ENCODE peak calls at places on chromosomes 2 and 18, in nine cellular contexts. B, Y, J, A, X, G, K, R and L are unnamed samples.

GRCh38 chr18:22703883-22704626 is 229.1 kb upstream of the RBBP8 start:
- DNase-seq in B (peak), Y (peak), J (peak), A (peak), X (no peak), G (no peak), K (no peak), R (peak), L (no peak)

GRCh38 chr2:60528366-60528765 is 25.1 kb downstream of the BCL11A start:
- DNase-seq in B (no peak), Y (no peak), J (no peak), A (no peak), X (no peak), G (no peak), K (no peak), R (no peak), L (no peak)

GRCh38 chr18:4653418-4653817 is 198.3 kb upstream of the DLGAP1 start:
- DNase-seq in B (no peak), Y (no peak), J (no peak), A (no peak), X (no peak), G (no peak), K (no peak), R (no peak), L (no peak)

GRCh38 chr18:55354795-55355194 is 233.2 kb downstream of the TCF4 start:
- DNase-seq in B (no peak), Y (no peak), J (no peak), A (no peak), X (no peak), G (no peak), K (no peak), R (no peak), L (no peak)

GRCh38 chr18:22417496-22418188 is at the start of gene CTAGE1:
- DNase-seq in B (no peak), Y (no peak), J (no peak), A (no peak), X (no peak), G (no peak), K (no peak), R (no peak), L (peak)

GRCh38 chr2:1492696-1493095 is 79.4 kb downstream of the TPO start:
- DNase-seq in B (no peak), Y (no peak), J (no peak), A (no peak), X (peak), G (no peak), K (peak), R (no peak), L (no peak)

GRCh38 chr2:98806266-98806697 is 75.3 kb upstream of the MGAT4A start:
- DNase-seq in B (peak), Y (no peak), J (no peak), A (peak), X (peak), G (no peak), K (peak), R (no peak), L (no peak)

GRCh38 chr2:46117379-46117778 is 179.8 kb upstream of the EPAS1 start:
- DNase-seq in B (no peak), Y (no peak), J (peak), A (peak), X (no peak), G (no peak), K (no peak), R (peak), L (no peak)

GRCh38 chr2:6773007-6773693 is 92.6 kb downstream of the CMPK2 start:
- DNase-seq in B (peak), Y (peak), J (peak), A (peak), X (peak), G (peak), K (peak), R (no peak), L (peak)

GRCh38 chr2:86768189-86768949 is 22.3 kb downstream of the CD8A start:
- DNase-seq in B (peak), Y (no peak), J (no peak), A (no peak), X (no peak), G (no peak), K (no peak), R (no peak), L (no peak)

GRCh38 chr2:79827881-79828280 is 315.0 kb downstream of the CTNNA2 start:
- DNase-seq in B (no peak), Y (no peak), J (no peak), A (no peak), X (no peak), G (no peak), K (no peak), R (no peak), L (no peak)

GRCh38 chr2:68993660-68994059 is 19.2 kb downstream of the GKN1 start:
- DNase-seq in B (no peak), Y (no peak), J (no peak), A (no peak), X (no peak), G (no peak), K (no peak), R (no peak), L (no peak)

GRCh38 chr2:120423167-120423943 is 77.4 kb downstream of the INHBB start:
- DNase-seq in B (no peak), Y (no peak), J (no peak), A (no peak), X (no peak), G (no peak), K (no peak), R (no peak), L (peak)

GRCh38 chr18:64409511-64409910 is 260.6 kb upstream of the LINC00305 start:
- DNase-seq in B (peak), Y (peak), J (no peak), A (no peak), X (no peak), G (no peak), K (no peak), R (no peak), L (no peak)

GRCh38 chr18:25599443-25599842 is 247.5 kb upstream of the ZNF521 start:
- DNase-seq in B (no peak), Y (no peak), J (no peak), A (no peak), X (no peak), G (no peak), K (no peak), R (no peak), L (no peak)

GRCh38 chr2:223611061-223611460 is 8.9 kb upstream of the SCG2 start:
- DNase-seq in B (no peak), Y (no peak), J (no peak), A (no peak), X (no peak), G (no peak), K (no peak), R (no peak), L (no peak)

GRCh38 chr18:41767960-41768359 is 187.1 kb upstream of the PIK3C3 start:
- DNase-seq in B (peak), Y (peak), J (no peak), A (peak), X (no peak), G (no peak), K (no peak), R (no peak), L (peak)

GRCh38 chr2:226151157-226151556 is 648.5 kb downstream of the IRS1 start:
- DNase-seq in B (no peak), Y (no peak), J (no peak), A (no peak), X (no peak), G (no peak), K (no peak), R (no peak), L (no peak)

GRCh38 chr2:241760301-241760771 is 16.3 kb upstream of the GAL3ST2 start:
- DNase-seq in B (no peak), Y (no peak), J (no peak), A (no peak), X (no peak), G (no peak), K (no peak), R (no peak), L (peak)

GRCh38 chr2:40488101-40488598 is 36.3 kb upstream of the SLC8A1 start:
- DNase-seq in B (no peak), Y (no peak), J (peak), A (peak), X (no peak), G (no peak), K (no peak), R (peak), L (no peak)

GRCh38 chr18:62925031-62925688 is 209.8 kb downstream of the PHLPP1 start:
- DNase-seq in B (no peak), Y (no peak), J (no peak), A (peak), X (no peak), G (no peak), K (no peak), R (no peak), L (no peak)

GRCh38 chr2:10810175-10811161 is 2.1 kb downstream of the PDIA6 start:
- DNase-seq in B (peak), Y (peak), J (no peak), A (peak), X (no peak), G (no peak), K (peak), R (no peak), L (peak)

GRCh38 chr18:47730795-47731194 is 199.7 kb downstream of the SMAD2 start:
- DNase-seq in B (no peak), Y (no peak), J (no peak), A (no peak), X (no peak), G (no peak), K (peak), R (no peak), L (no peak)

GRCh38 chr2:162232611-162233115 is 10.6 kb downstream of the FAP start:
- DNase-seq in B (no peak), Y (no peak), J (no peak), A (no peak), X (no peak), G (no peak), K (no peak), R (no peak), L (no peak)

GRCh38 chr2:62743506-62743905 is 38.0 kb downstream of the EHBP1 start:
- DNase-seq in B (no peak), Y (no peak), J (no peak), A (no peak), X (no peak), G (no peak), K (no peak), R (no peak), L (no peak)

GRCh38 chr2:30235008-30235655 is 3.8 kb downstream of the LBH start:
- DNase-seq in B (no peak), Y (no peak), J (no peak), A (no peak), X (no peak), G (no peak), K (peak), R (no peak), L (peak)

GRCh38 chr18:62101236-62101635 is 85.6 kb downstream of the PIGN start:
- DNase-seq in B (no peak), Y (no peak), J (no peak), A (no peak), X (no peak), G (no peak), K (no peak), R (no peak), L (no peak)

GRCh38 chr18:76975577-76976110 is 153.3 kb downstream of the ZNF236 start:
- DNase-seq in B (no peak), Y (no peak), J (no peak), A (no peak), X (peak), G (no peak), K (no peak), R (no peak), L (no peak)

GRCh38 chr2:133641497-133641896 is 73.2 kb upstream of the NCKAP5 start:
- DNase-seq in B (no peak), Y (no peak), J (no peak), A (peak), X (no peak), G (no peak), K (no peak), R (no peak), L (peak)

GRCh38 chr2:74374509-74375205 is 5.5 kb downstream of the DCTN1 start:
- DNase-seq in B (peak), Y (no peak), J (no peak), A (peak), X (no peak), G (peak), K (peak), R (peak), L (peak)

GRCh38 chr18:29651121-29651675 is 1391.3 kb downstream of the DSC3 start:
- DNase-seq in B (no peak), Y (no peak), J (no peak), A (peak), X (no peak), G (no peak), K (no peak), R (no peak), L (no peak)

GRCh38 chr2:11771971-11772615 is 25.7 kb downstream of the LPIN1 start:
- DNase-seq in B (no peak), Y (no peak), J (no peak), A (no peak), X (no peak), G (no peak), K (no peak), R (no peak), L (no peak)

GRCh38 chr2:181673178-181673577 is 7.1 kb downstream of the NEUROD1 start:
- DNase-seq in B (no peak), Y (no peak), J (no peak), A (no peak), X (no peak), G (no peak), K (no peak), R (no peak), L (no peak)

GRCh38 chr2:191688934-191689695 is 11.2 kb downstream of the NABP1 start:
- DNase-seq in B (no peak), Y (no peak), J (peak), A (peak), X (no peak), G (no peak), K (no peak), R (no peak), L (no peak)

DNA sequence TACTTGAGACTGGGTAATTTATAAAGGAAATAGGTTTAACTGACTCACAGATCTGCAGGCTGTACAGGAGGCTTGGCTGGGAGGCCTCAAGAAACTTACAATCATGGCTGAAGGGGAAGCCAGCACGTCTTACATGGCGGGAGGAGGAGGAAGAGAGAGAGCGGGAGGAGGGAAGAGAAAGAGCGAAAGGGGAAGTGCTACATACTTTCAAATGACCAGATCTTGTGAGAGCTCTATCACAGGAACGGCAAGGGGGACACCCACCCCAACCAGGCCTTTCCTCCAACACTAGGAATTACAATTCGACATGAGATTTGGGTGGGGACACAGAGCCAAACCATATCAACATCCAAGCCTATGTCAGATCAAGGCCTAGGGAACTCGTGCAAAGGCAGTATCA is 24.2 kb downstream of the MYL12B start:
- DNase-seq in B (no peak), Y (no peak), J (no peak), A (no peak), X (no peak), G (no peak), K (no peak), R (no peak), L (no peak)
- TF ChIP-seq CTCF in B (no peak), Y (no peak), J (no peak), A (no peak), X (no peak), G (no peak), K (no peak), R (no peak), L (no peak)

DNA sequence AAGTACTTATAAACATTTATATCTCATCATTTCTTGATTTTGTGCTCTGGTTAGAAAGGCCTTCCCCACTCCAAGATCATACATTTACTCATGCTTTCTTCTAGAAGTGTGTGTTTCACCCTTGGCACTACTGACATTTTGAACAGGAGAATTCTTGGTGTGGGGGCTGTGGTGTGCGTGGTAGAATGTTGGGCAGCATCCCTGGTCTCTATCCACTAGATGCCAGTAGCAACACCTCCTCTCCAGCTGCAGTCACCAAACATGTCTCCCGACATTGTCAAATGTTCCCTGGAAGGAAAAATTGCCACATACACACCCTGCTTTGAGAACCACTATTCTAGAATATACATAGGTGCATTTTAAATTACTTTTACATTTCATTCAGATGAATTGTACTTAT is 8.7 kb upstream of the TGIF1 start:
- DNase-seq in B (peak), Y (no peak), J (no peak), A (no peak), X (no peak), G (no peak), K (no peak), R (no peak), L (no peak)
- TF ChIP-seq CTCF in B (peak), Y (no peak), J (peak), A (no peak), X (peak), G (no peak), K (peak), R (peak), L (peak)

GRCh38 chr2:36812196-36812595 is 115.7 kb downstream of the VIT start:
- DNase-seq in B (peak), Y (no peak), J (peak), A (no peak), X (no peak), G (no peak), K (no peak), R (no peak), L (peak)
- TF ChIP-seq CTCF in B (no peak), Y (no peak), J (no peak), A (no peak), X (peak), G (no peak), K (no peak), R (peak), L (peak)

DNA sequence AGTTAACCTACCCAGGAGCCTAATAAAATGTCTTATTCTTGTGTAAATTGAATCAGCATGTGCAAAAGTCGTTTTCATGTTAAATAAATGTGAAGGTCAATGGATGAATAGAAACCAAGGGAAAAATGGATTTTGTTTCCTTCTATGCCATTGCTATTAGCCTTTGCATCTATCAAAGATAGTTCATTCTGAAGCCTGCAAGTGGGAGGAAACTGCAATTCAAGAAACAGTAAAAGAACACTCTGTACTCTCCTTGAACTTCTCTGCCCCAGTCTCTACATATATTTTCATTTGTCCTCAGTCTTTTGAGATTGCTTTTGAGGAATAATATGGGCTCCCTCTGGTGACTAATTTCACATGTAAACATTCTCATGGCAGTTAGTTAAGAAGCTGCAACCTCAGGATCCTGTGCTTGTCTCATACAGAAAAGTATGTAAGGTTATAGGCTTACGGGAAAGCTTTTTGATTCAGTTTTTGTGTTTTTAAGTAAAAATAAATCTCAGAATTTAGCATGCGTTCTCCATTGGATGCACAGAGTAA is 1590.0 kb upstream of the LRRTM1 start:
- DNase-seq in B (no peak), Y (no peak), J (no peak), A (peak), X (no peak), G (no peak), K (no peak), R (no peak), L (no peak)
- TF ChIP-seq CTCF in B (no peak), Y (no peak), J (no peak), A (no peak), X (no peak), G (no peak), K (no peak), R (no peak), L (peak)

GRCh38 chr18:68431111-68431921 is 283.6 kb downstream of the TMX3 start:
- DNase-seq in B (no peak), Y (no peak), J (no peak), A (no peak), X (no peak), G (no peak), K (no peak), R (no peak), L (peak)
- TF ChIP-seq CTCF in B (no peak), Y (no peak), J (no peak), A (no peak), X (no peak), G (no peak), K (no peak), R (no peak), L (no peak)

DNA sequence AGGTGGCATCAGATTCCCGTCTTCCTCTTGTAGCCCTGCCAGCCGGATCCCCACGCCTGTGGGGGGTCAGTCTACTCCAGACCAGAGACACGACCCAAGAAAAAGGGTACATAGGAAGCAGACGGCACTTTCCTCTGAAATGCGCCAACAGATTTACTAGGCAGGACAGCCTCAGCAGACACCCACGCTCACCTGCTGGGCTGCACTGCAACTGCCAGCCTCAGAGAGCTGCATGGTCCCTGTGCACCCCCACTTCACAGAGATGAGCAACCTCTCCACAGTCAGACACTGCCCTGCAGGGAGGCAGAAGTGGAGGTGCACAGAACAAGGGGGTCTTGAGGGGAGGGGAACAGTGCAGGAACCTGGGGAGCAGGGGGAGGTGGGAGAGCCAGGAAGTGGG is 75.7 kb upstream of the OTOS start:
- DNase-seq in B (no peak), Y (peak), J (no peak), A (no peak), X (peak), G (no peak), K (peak), R (no peak), L (no peak)
- TF ChIP-seq CTCF in B (no peak), Y (no peak), J (no peak), A (no peak), X (no peak), G (no peak), K (no peak), R (no peak), L (no peak)

DNA sequence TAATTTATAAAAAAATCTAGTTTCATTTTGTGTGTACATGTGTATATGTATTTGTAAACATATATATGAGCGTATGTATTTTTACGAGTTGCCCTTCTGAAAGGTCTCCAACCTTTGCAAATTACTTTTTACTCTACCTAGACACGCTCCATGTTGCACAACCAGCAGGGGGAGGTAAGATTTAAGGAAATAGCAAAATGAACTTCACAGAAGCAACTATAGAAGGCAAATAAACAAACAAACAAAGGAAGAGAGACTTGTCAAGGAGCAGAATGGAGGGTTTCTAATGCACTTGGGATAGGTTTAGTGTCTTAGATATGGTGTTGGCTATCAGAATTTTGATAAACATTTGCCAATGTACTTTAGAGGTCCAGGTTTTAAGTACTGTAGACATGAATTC is 820.5 kb upstream of the POU3F3 start:
- DNase-seq in B (no peak), Y (no peak), J (no peak), A (peak), X (no peak), G (no peak), K (no peak), R (no peak), L (peak)
- TF ChIP-seq CTCF in B (peak), Y (peak), J (peak), A (peak), X (peak), G (peak), K (no peak), R (no peak), L (peak)

GRCh38 chr2:4782647-4783046 is 909.5 kb upstream of the SOX11 start:
- DNase-seq in B (no peak), Y (no peak), J (no peak), A (no peak), X (no peak), G (no peak), K (no peak), R (no peak), L (no peak)
- TF ChIP-seq CTCF in B (no peak), Y (no peak), J (no peak), A (no peak), X (no peak), G (no peak), K (no peak), R (no peak), L (no peak)